ENCODE peak calls at places on chromosome 21, in seven cellular contexts. A, W, X, O, F, Z and T are unnamed samples.

GRCh38 chr21:15659768-15660423 is 69.9 kb upstream of the USP25 start:
- DNase-seq in O (no peak), W (no peak), Z (no peak), A (no peak), X (no peak), F (no peak), T (no peak)

GRCh38 chr21:31862078-31862477 is 10.7 kb upstream of the HUNK start:
- DNase-seq in A (no peak), F (no peak), X (no peak), O (no peak), W (no peak), Z (no peak), T (no peak)

GRCh38 chr21:32141009-32141357 is 137.9 kb downstream of the MIS18A start:
- DNase-seq in O (no peak), Z (no peak), X (no peak), A (no peak), W (no peak), F (no peak), T (no peak)

GRCh38 chr21:43880111-43880985 is 15.3 kb downstream of the AGPAT3 start:
- DNase-seq in W (no peak), X (peak; percentile 9), A (peak; percentile 18), F (peak; percentile 53), Z (peak; percentile 26), O (no peak), T (peak; percentile 80)

GRCh38 chr21:31366825-31367224 is 22.8 kb upstream of the TIAM1 start:
- DNase-seq in A (peak; percentile 86), W (no peak), Z (peak; percentile 95), O (no peak), F (no peak), X (peak; percentile 88), T (peak; percentile 66)

GRCh38 chr21:30257773-30258172 is 25.0 kb downstream of the KRTAP24-1 start:
- DNase-seq in Z (no peak), A (no peak), W (no peak), X (peak; percentile 49), O (no peak), F (no peak), T (peak; percentile 12)

GRCh38 chr21:35342440-35342839 is 293.3 kb upstream of the RUNX1 start:
- DNase-seq in X (no peak), W (no peak), A (no peak), F (no peak), Z (no peak), O (no peak), T (no peak)

GRCh38 chr21:35635261-35635660 is 425.1 kb downstream of the SETD4 start:
- DNase-seq in X (peak; percentile 75), W (no peak), O (no peak), F (no peak), Z (peak; percentile 88), A (peak; percentile 94), T (no peak)

GRCh38 chr21:15063821-15064575 is 802 bp downstream of the NRIP1 start:
- DNase-seq in F (peak; percentile 73), A (no peak), O (no peak), X (peak; percentile 5), W (peak; percentile 42), Z (peak; percentile 10), T (no peak)

GRCh38 chr21:42538479-42539275 is 25.0 kb downstream of the SLC37A1 start:
- DNase-seq in Z (no peak), O (no peak), X (no peak), A (no peak), F (no peak), W (no peak), T (no peak)

GRCh38 chr21:42539342-42539741 is 25.7 kb downstream of the SLC37A1 start:
- DNase-seq in O (no peak), W (no peak), Z (no peak), A (no peak), F (peak; percentile 46), X (no peak), T (no peak)

GRCh38 chr21:42536601-42537000 is 22.9 kb downstream of the SLC37A1 start:
- DNase-seq in X (no peak), O (no peak), Z (no peak), W (no peak), F (peak; percentile 34), A (no peak), T (no peak)

GRCh38 chr21:42535602-42536171 is 22.0 kb downstream of the SLC37A1 start:
- DNase-seq in X (no peak), Z (no peak), W (no peak), O (no peak), F (peak; percentile 63), A (no peak), T (no peak)

GRCh38 chr21:42537106-42537742 is 23.6 kb downstream of the SLC37A1 start:
- DNase-seq in F (no peak), Z (no peak), W (no peak), X (no peak), A (no peak), O (no peak), T (no peak)
- TF ChIP-seq CTCF in F (no peak), Z (peak; percentile 16), W (no peak), X (peak; percentile 60), A (peak; percentile 16), O (no peak), T (peak; percentile 30)

DNA sequence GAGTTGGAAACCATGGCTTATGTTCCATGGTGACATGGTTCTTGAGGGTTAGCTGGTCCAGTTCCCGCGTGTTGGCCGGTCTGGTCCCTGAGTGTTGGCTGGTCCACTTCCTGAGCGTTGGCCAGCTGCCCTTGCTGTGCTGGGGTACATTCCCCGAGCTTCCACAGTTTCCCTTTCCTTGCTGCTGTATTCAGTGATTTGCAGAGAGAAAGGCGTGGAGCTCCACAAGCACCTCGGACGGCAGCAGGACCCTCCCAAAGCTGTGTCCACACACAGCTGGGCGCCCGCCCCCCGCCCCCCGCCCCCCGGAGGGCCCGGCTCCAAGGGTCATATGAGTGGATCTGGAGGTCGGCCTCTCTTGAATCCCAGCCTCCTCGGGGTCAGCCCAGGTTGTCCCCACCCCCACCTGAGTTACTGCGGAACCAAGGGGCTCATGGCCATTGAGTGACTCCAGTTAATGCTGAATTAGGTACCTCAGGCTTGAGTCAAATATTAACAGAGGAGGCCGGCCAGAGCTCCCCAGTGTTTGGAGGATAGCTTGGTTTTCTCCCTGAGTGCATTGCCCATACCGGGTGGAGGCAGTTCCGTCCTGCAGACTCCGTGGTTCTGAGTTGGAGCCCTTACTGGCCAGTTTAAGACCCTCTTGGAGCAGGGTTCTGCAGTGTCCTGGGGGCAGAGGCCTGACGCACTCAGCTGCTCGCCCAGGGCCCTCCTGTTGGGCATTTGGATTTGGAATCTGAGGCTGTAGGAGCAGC is 18.4 kb downstream of the COL18A1 start:
- DNase-seq in F (peak; percentile 72), Z (no peak), W (no peak), A (no peak), O (no peak), X (no peak), T (no peak)
- H3K27ac ChIP-seq in F (peak overlapping the region; percentile 98), Z (no peak overlapping the region), W (no peak overlapping the region), A (no peak overlapping the region), O (no peak overlapping the region), X (no peak overlapping the region), T (no peak overlapping the region)

GRCh38 chr21:26840912-26841311 is 4.3 kb downstream of the ADAMTS1 start:
- DNase-seq in O (no peak), F (peak; percentile 89), Z (peak; percentile 67), X (peak; percentile 38), W (peak; percentile 71), A (peak; percentile 76), T (no peak)
- TF ChIP-seq CTCF in O (no peak), F (no peak), Z (no peak), X (peak; percentile 4), W (no peak), A (peak; percentile 21), T (no peak)

DNA sequence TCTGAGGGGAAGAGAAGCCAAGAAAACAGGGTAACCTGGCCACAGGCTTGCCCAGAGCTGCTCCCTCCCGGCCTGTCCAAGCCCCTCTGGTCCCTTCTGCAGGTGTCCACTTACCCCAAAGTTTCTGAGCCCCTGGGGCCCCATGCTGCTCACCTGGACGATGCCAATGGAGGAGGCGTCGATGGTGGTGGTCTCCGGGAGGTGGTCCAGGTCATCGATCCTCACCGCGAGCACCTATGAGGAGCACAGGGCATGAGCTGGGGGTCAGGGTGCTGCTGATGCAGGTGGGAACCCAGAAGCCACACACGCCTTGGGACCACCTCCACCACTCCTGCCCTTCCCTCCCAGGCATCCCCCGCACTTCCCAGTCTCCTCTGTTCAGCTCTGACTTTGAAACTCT is 37.5 kb upstream of the RIPK4 start:
- DNase-seq in X (no peak), F (no peak), O (no peak), Z (no peak), W (no peak), A (no peak), T (no peak)
- H3K27ac ChIP-seq in X (no peak overlapping the region), F (no peak overlapping the region), O (no peak overlapping the region), Z (no peak overlapping the region), W (no peak overlapping the region), A (no peak overlapping the region), T (no peak overlapping the region)

GRCh38 chr21:26943916-26944315 is 23.0 kb downstream of the ADAMTS5 start:
- DNase-seq in X (no peak), F (no peak), A (no peak), Z (no peak), W (no peak), O (no peak), T (no peak)

GRCh38 chr21:26939532-26940181 is 27.2 kb downstream of the ADAMTS5 start:
- DNase-seq in Z (peak; percentile 22), A (peak; percentile 65), F (no peak), O (no peak), W (peak; percentile 35), X (no peak), T (no peak)

GRCh38 chr21:26945916-26946315 is 21.0 kb downstream of the ADAMTS5 start:
- DNase-seq in Z (no peak), X (no peak), F (peak; percentile 66), W (peak; percentile 13), O (no peak), A (no peak), T (no peak)

GRCh38 chr21:26946744-26947446 is 20.0 kb downstream of the ADAMTS5 start:
- DNase-seq in O (no peak), W (no peak), Z (no peak), F (no peak), A (no peak), X (no peak), T (no peak)

DNA sequence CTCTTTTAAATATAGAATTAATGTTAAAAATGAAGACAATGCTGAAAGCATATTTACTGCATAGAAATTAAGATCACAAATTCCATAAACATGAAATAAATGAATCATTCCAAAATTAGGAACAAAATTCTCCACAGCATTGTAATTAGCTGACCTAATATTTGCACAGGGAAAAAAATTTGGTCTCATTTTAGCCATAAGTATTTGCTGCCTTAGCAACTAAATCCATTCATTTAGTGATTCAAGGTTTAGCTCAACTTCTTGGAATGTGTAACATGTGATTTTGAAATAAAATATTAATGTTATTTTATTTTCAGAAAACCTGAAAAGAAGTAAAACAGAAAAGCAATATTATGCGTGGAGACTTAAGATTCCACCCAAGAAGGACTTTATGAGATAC is 25.5 kb downstream of the ADAMTS5 start:
- DNase-seq in O (no peak), Z (peak; percentile 7), F (no peak), W (no peak), X (no peak), A (peak; percentile 63), T (no peak)
- TF ChIP-seq CTCF in O (no peak), Z (no peak), F (no peak), W (no peak), X (no peak), A (no peak), T (no peak)

DNA sequence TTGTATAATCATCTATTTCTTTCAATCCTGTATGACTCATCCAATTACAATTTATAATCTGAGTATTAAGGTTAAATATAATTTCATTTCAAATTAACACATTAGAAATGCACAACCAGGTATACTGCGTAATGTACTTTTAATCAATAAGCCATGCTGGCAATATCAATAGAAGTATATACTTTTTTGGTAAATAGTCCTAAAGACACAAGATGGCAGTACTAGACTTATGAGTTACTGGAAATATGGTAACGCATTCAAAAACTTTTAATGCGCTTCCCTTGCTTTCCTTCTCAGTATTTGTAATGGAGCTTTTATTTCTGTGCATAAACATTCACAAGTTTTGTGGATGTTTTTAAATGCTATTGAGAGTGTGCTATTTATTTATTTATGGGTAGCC is 1162.0 kb upstream of the TMPRSS15 start:
- DNase-seq in X (no peak), A (no peak), F (no peak), Z (no peak), O (no peak), W (no peak), T (no peak)
- H3K27ac ChIP-seq in X (no peak overlapping the region), A (no peak overlapping the region), F (no peak overlapping the region), Z (no peak overlapping the region), O (no peak overlapping the region), W (no peak overlapping the region), T (no peak overlapping the region)